ENCODE peak calls at places on chromosome 1, in six cellular contexts. One of them, this sample, is unnamed.

GRCh38 chr1:177033628-177034027 is 130.9 kb downstream of the ASTN1 start:
- DNase-seq in left colon: no peak
- DNase-seq in HFFc6: no peak
- DNase-seq in stimulated activated CD4-positive, alpha-beta T cell treated with anti-CD3 and anti-CD28 coated beads, Interleukin-2, amount 100 ng/mL, for 48 hours: no peak
- DNase-seq in EL: no peak
- DNase-seq in endothelial cell: no peak
- DNase-seq in this sample: no peak

GRCh38 chr1:209231476-209232156 is 351.9 kb upstream of the CAMK1G start:
- DNase-seq in EL: no peak
- DNase-seq in HFFc6: no peak
- DNase-seq in endothelial cell: no peak
- DNase-seq in left colon: no peak
- DNase-seq in stimulated activated CD4-positive, alpha-beta T cell treated with anti-CD3 and anti-CD28 coated beads, Interleukin-2, amount 100 ng/mL, for 48 hours: no peak
- DNase-seq in this sample: no peak

GRCh38 chr1:175885247-175885646 is 141.9 kb upstream of the TNR start:
- DNase-seq in HFFc6: peak
- DNase-seq in left colon: no peak
- DNase-seq in EL: no peak
- DNase-seq in endothelial cell: no peak
- DNase-seq in stimulated activated CD4-positive, alpha-beta T cell treated with anti-CD3 and anti-CD28 coated beads, Interleukin-2, amount 100 ng/mL, for 48 hours: no peak
- DNase-seq in this sample: no peak

GRCh38 chr1:154527192-154527591 is 25.0 kb upstream of the SHE start:
- DNase-seq in left colon: no peak
- DNase-seq in EL: no peak
- DNase-seq in HFFc6: no peak
- DNase-seq in endothelial cell: no peak
- DNase-seq in stimulated activated CD4-positive, alpha-beta T cell treated with anti-CD3 and anti-CD28 coated beads, Interleukin-2, amount 100 ng/mL, for 48 hours: no peak
- DNase-seq in this sample: no peak

GRCh38 chr1:95233321-95233736 is 681 bp upstream of the RWDD3 start:
- DNase-seq in stimulated activated CD4-positive, alpha-beta T cell treated with anti-CD3 and anti-CD28 coated beads, Interleukin-2, amount 100 ng/mL, for 48 hours: no peak
- DNase-seq in HFFc6: peak
- DNase-seq in left colon: peak
- DNase-seq in EL: peak
- DNase-seq in endothelial cell: no peak
- DNase-seq in this sample: peak

GRCh38 chr1:31387612-31388011 is 14.7 kb upstream of the FABP3 start:
- DNase-seq in endothelial cell: no peak
- DNase-seq in left colon: no peak
- DNase-seq in HFFc6: no peak
- DNase-seq in stimulated activated CD4-positive, alpha-beta T cell treated with anti-CD3 and anti-CD28 coated beads, Interleukin-2, amount 100 ng/mL, for 48 hours: no peak
- DNase-seq in EL: no peak
- DNase-seq in this sample: no peak

GRCh38 chr1:209999005-209999404 is 61.0 kb downstream of the SYT14 start:
- DNase-seq in stimulated activated CD4-positive, alpha-beta T cell treated with anti-CD3 and anti-CD28 coated beads, Interleukin-2, amount 100 ng/mL, for 48 hours: no peak
- DNase-seq in endothelial cell: no peak
- DNase-seq in left colon: no peak
- DNase-seq in EL: no peak
- DNase-seq in HFFc6: no peak
- DNase-seq in this sample: no peak

GRCh38 chr1:192270398-192270797 is 46.4 kb upstream of the RGS21 start:
- DNase-seq in HFFc6: no peak
- DNase-seq in stimulated activated CD4-positive, alpha-beta T cell treated with anti-CD3 and anti-CD28 coated beads, Interleukin-2, amount 100 ng/mL, for 48 hours: no peak
- DNase-seq in left colon: no peak
- DNase-seq in endothelial cell: no peak
- DNase-seq in EL: peak
- DNase-seq in this sample: no peak

GRCh38 chr1:9424278-9424677 is 115.0 kb upstream of the SLC25A33 start:
- DNase-seq in endothelial cell: no peak
- DNase-seq in HFFc6: no peak
- DNase-seq in stimulated activated CD4-positive, alpha-beta T cell treated with anti-CD3 and anti-CD28 coated beads, Interleukin-2, amount 100 ng/mL, for 48 hours: no peak
- DNase-seq in left colon: no peak
- DNase-seq in EL: no peak
- DNase-seq in this sample: no peak

GRCh38 chr1:26775666-26776065 is 12.1 kb upstream of the PIGV start:
- DNase-seq in left colon: no peak
- DNase-seq in stimulated activated CD4-positive, alpha-beta T cell treated with anti-CD3 and anti-CD28 coated beads, Interleukin-2, amount 100 ng/mL, for 48 hours: no peak
- DNase-seq in EL: no peak
- DNase-seq in HFFc6: no peak
- DNase-seq in endothelial cell: no peak
- DNase-seq in this sample: no peak

GRCh38 chr1:193700710-193701355 is 514.4 kb upstream of the B3GALT2 start:
- DNase-seq in HFFc6: peak
- DNase-seq in stimulated activated CD4-positive, alpha-beta T cell treated with anti-CD3 and anti-CD28 coated beads, Interleukin-2, amount 100 ng/mL, for 48 hours: no peak
- DNase-seq in left colon: no peak
- DNase-seq in EL: peak
- DNase-seq in endothelial cell: no peak
- DNase-seq in this sample: no peak

GRCh38 chr1:7127322-7128050 is 342.2 kb downstream of the CAMTA1 start:
- DNase-seq in left colon: no peak
- DNase-seq in HFFc6: no peak
- DNase-seq in endothelial cell: no peak
- DNase-seq in stimulated activated CD4-positive, alpha-beta T cell treated with anti-CD3 and anti-CD28 coated beads, Interleukin-2, amount 100 ng/mL, for 48 hours: no peak
- DNase-seq in EL: no peak
- DNase-seq in this sample: no peak

GRCh38 chr1:234616644-234617043 is 6.7 kb upstream of the IRF2BP2 start:
- DNase-seq in endothelial cell: no peak
- DNase-seq in EL: peak
- DNase-seq in left colon: no peak
- DNase-seq in HFFc6: no peak
- DNase-seq in stimulated activated CD4-positive, alpha-beta T cell treated with anti-CD3 and anti-CD28 coated beads, Interleukin-2, amount 100 ng/mL, for 48 hours: no peak
- DNase-seq in this sample: no peak

GRCh38 chr1:201254625-201255469 is 28.5 kb upstream of the PKP1 start:
- DNase-seq in HFFc6: no peak
- DNase-seq in left colon: no peak
- DNase-seq in endothelial cell: peak
- DNase-seq in stimulated activated CD4-positive, alpha-beta T cell treated with anti-CD3 and anti-CD28 coated beads, Interleukin-2, amount 100 ng/mL, for 48 hours: peak
- DNase-seq in EL: peak
- DNase-seq in this sample: peak

GRCh38 chr1:116877369-116877768 is 32.3 kb upstream of the PTGFRN start:
- DNase-seq in left colon: no peak
- DNase-seq in stimulated activated CD4-positive, alpha-beta T cell treated with anti-CD3 and anti-CD28 coated beads, Interleukin-2, amount 100 ng/mL, for 48 hours: no peak
- DNase-seq in EL: no peak
- DNase-seq in endothelial cell: no peak
- DNase-seq in HFFc6: no peak
- DNase-seq in this sample: no peak

GRCh38 chr1:108692724-108693655 is 880 bp downstream of the PRPF38B start:
- DNase-seq in left colon: peak
- DNase-seq in stimulated activated CD4-positive, alpha-beta T cell treated with anti-CD3 and anti-CD28 coated beads, Interleukin-2, amount 100 ng/mL, for 48 hours: peak
- DNase-seq in EL: peak
- DNase-seq in HFFc6: peak
- DNase-seq in endothelial cell: peak
- DNase-seq in this sample: peak

GRCh38 chr1:177849130-177849529 is 120.7 kb downstream of the SEC16B start:
- DNase-seq in left colon: no peak
- DNase-seq in endothelial cell: no peak
- DNase-seq in EL: no peak
- DNase-seq in stimulated activated CD4-positive, alpha-beta T cell treated with anti-CD3 and anti-CD28 coated beads, Interleukin-2, amount 100 ng/mL, for 48 hours: no peak
- DNase-seq in HFFc6: peak
- DNase-seq in this sample: no peak

GRCh38 chr1:201645956-201646355 is 107.0 kb downstream of the NAV1 start:
- DNase-seq in left colon: no peak
- DNase-seq in endothelial cell: no peak
- DNase-seq in stimulated activated CD4-positive, alpha-beta T cell treated with anti-CD3 and anti-CD28 coated beads, Interleukin-2, amount 100 ng/mL, for 48 hours: no peak
- DNase-seq in EL: peak
- DNase-seq in HFFc6: no peak
- DNase-seq in this sample: no peak

GRCh38 chr1:25530348-25531081 is 12.9 kb upstream of the LDLRAP1 start:
- DNase-seq in EL: no peak
- DNase-seq in stimulated activated CD4-positive, alpha-beta T cell treated with anti-CD3 and anti-CD28 coated beads, Interleukin-2, amount 100 ng/mL, for 48 hours: no peak
- DNase-seq in HFFc6: no peak
- DNase-seq in left colon: no peak
- DNase-seq in endothelial cell: no peak
- DNase-seq in this sample: no peak

GRCh38 chr1:204074274-204075115 is 1.6 kb downstream of the SOX13 start:
- DNase-seq in stimulated activated CD4-positive, alpha-beta T cell treated with anti-CD3 and anti-CD28 coated beads, Interleukin-2, amount 100 ng/mL, for 48 hours: no peak
- DNase-seq in HFFc6: peak
- DNase-seq in EL: peak
- DNase-seq in left colon: peak
- DNase-seq in endothelial cell: peak
- DNase-seq in this sample: peak

GRCh38 chr1:26225033-26225831 is 8.8 kb upstream of the CEP85 start:
- DNase-seq in left colon: peak
- DNase-seq in endothelial cell: peak
- DNase-seq in EL: peak
- DNase-seq in stimulated activated CD4-positive, alpha-beta T cell treated with anti-CD3 and anti-CD28 coated beads, Interleukin-2, amount 100 ng/mL, for 48 hours: peak
- DNase-seq in HFFc6: no peak
- DNase-seq in this sample: peak

GRCh38 chr1:2786329-2787162 is 14.9 kb downstream of the TTC34 start:
- DNase-seq in left colon: peak
- DNase-seq in stimulated activated CD4-positive, alpha-beta T cell treated with anti-CD3 and anti-CD28 coated beads, Interleukin-2, amount 100 ng/mL, for 48 hours: peak
- DNase-seq in HFFc6: no peak
- DNase-seq in endothelial cell: peak
- DNase-seq in EL: no peak
- DNase-seq in this sample: peak

GRCh38 chr1:94002046-94002787 is 93.0 kb upstream of the GCLM start:
- DNase-seq in EL: no peak
- DNase-seq in HFFc6: no peak
- DNase-seq in endothelial cell: no peak
- DNase-seq in left colon: no peak
- DNase-seq in stimulated activated CD4-positive, alpha-beta T cell treated with anti-CD3 and anti-CD28 coated beads, Interleukin-2, amount 100 ng/mL, for 48 hours: no peak
- DNase-seq in this sample: no peak